ENCODE peak calls at places on chromosomes 11 and 22, in seven cellular contexts. M, F, H, I, T, D and U are unnamed samples.
A peak's percentile ranks its signal among the peaks of the same experiment; 100 is the strongest.

GRCh38 chr22:45170001-45170466 is 6.3 kb downstream of the NUP50 start:
- DNase-seq in M (no peak), F (no peak), H (no peak), I (no peak), T (no peak), D (peak; percentile 34), U (peak; percentile 14)

GRCh38 chr11:11442791-11443190 is 89.7 kb upstream of the CSNK2A3 start:
- DNase-seq in M (no peak), F (no peak), H (no peak), I (no peak), T (no peak), D (no peak), U (no peak)

GRCh38 chr11:113994077-113994954 is 19.4 kb downstream of the HTR3A start:
- DNase-seq in M (no peak), F (peak; percentile 20), H (no peak), I (no peak), T (peak; percentile 76), D (no peak), U (no peak)

GRCh38 chr11:6545917-6546605 is 49.0 kb downstream of the DNHD1 start:
- DNase-seq in M (no peak), F (no peak), H (peak; percentile 68), I (peak; percentile 37), T (no peak), D (no peak), U (no peak)

GRCh38 chr11:102831128-102831708 is 12.2 kb downstream of the MMP3 start:
- DNase-seq in M (no peak), F (no peak), H (peak; percentile 43), I (peak; percentile 84), T (peak; percentile 69), D (no peak), U (peak; percentile 55)

GRCh38 chr11:76151561-76152085 is 54.7 kb downstream of the WNT11 start:
- DNase-seq in M (no peak), F (no peak), H (no peak), I (peak; percentile 56), T (no peak), D (no peak), U (no peak)

GRCh38 chr11:70745936-70746335 is 347.6 kb downstream of the CTTN start:
- DNase-seq in M (no peak), F (no peak), H (no peak), I (no peak), T (no peak), D (no peak), U (no peak)

GRCh38 chr11:9982796-9983579 is 311.0 kb downstream of the SBF2 start:
- DNase-seq in M (no peak), F (no peak), H (no peak), I (no peak), T (peak; percentile 32), D (peak; percentile 44), U (peak; percentile 19)

GRCh38 chr11:15819679-15820286 is 536.6 kb downstream of the SOX6 start:
- DNase-seq in M (no peak), F (no peak), H (peak; percentile 66), I (peak; percentile 87), T (peak; percentile 74), D (no peak), U (peak; percentile 53)

GRCh38 chr11:44290206-44290605 is 19.7 kb downstream of the ALX4 start:
- DNase-seq in M (no peak), F (no peak), H (no peak), I (no peak), T (no peak), D (no peak), U (no peak)

GRCh38 chr11:116108161-116108560 is 603.9 kb upstream of the CADM1 start:
- DNase-seq in M (no peak), F (no peak), H (no peak), I (no peak), T (no peak), D (peak; percentile 2), U (no peak)

GRCh38 chr22:36375071-36375980 is 12.4 kb downstream of the MYH9 start:
- DNase-seq in M (no peak), F (no peak), H (no peak), I (no peak), T (no peak), D (no peak), U (no peak)
- H3K4me3 ChIP-seq in M (no peak overlapping the region), F (peak overlapping the region; percentile 23), H (no peak overlapping the region), I (no peak overlapping the region), T (no peak overlapping the region), D (peak overlapping the region; percentile 13), U (no peak overlapping the region)

DNA sequence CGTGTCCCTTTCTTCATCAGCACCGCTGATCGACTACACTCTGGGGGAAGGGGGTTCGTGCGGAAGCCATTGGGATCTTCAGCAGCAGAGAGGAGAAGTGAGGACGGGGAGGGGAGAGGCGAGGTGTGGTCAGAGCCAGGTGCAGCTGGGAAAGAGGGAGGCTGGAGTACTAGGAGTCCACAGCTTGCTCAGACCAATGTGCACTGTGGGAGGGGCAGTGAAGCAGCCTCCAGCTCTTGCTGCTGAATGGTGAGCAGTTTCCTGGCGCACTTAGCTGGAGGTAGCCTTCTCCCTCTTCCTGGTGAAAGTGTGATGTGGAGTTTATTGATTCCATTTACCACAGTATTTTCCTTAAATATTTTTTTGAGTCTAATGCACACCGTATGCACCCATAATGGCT is 99.0 kb upstream of the NECTIN1 start:
- DNase-seq in M (no peak), F (no peak), H (no peak), I (peak; percentile 71), T (no peak), D (no peak), U (no peak)
- TF ChIP-seq CTCF in M (no peak), F (no peak), H (no peak), I (no peak), T (no peak), D (no peak), U (no peak)

DNA sequence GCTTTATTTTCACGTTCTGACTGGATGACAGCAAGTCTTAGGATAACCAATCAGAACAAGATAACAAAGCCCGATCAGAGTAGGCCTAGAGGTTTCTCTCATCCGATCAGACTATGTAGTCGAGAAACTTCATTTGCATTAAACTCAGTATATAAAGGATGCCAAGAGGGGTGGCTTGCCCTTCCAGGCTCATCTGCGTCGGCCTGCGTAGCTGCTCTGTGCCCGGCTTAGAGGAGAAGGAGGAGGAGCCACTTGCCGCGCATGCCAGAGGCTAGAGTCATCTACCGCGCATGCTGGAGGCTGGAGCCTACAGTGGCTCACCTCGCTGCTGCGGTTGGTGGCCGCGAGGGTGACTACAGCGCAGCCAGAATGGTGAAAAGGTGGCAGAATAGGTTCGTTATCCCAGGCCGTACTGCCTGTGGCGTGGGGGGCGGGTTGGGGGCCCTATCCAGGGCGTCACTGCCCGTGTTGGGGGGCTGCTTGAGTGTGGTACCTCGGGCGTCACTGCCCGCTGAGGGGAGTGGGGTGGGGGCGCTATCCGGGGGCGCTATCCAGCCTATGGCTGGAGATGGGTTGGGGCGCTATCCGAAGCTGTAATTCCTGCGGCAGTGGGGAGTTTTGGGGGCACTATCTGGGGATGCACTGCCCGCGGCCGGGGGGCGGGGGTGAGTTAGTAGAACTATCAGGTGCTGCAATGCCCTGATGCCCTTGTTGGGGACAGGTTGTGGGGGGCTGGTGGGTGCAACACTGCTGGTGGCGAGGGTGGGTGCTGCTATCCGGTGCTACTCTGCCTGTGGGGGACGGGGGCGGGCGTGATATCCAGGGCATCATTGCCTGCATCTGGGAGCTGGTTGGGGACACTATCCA is at the start of gene RFPL2:
- DNase-seq in M (no peak), F (no peak), H (peak; percentile 29), I (peak; percentile 64), T (peak; percentile 94), D (peak; percentile 9), U (peak; percentile 9)
- H3K4me3 ChIP-seq in M (no peak within 1 kb of the TSS), F (peak within 1 kb of the TSS; percentile 33), H (no peak within 1 kb of the TSS), I (peak within 1 kb of the TSS; percentile 44), T (peak within 1 kb of the TSS; percentile 54), D (no peak within 1 kb of the TSS), U (no peak within 1 kb of the TSS)

GRCh38 chr22:48488149-48488551 is 1339.5 kb downstream of the BRD1 start:
- DNase-seq in M (no peak), F (no peak), H (no peak), I (no peak), T (peak; percentile 40), D (peak; percentile 5), U (no peak)
- TF ChIP-seq CTCF in M (no peak), F (no peak), H (no peak), I (no peak), T (peak; percentile 49), D (peak; percentile 9), U (no peak)

GRCh38 chr11:67616431-67617242 is 9.9 kb downstream of the NDUFV1 start:
- DNase-seq in M (no peak), F (no peak), H (no peak), I (no peak), T (no peak), D (no peak), U (no peak)

GRCh38 chr11:67615455-67616430 is 9.0 kb downstream of the NDUFV1 start:
- DNase-seq in M (peak; percentile 93), F (no peak), H (peak; percentile 47), I (peak; percentile 74), T (peak; percentile 54), D (no peak), U (no peak)

GRCh38 chr11:67613960-67614715 is 7.4 kb downstream of the NDUFV1 start:
- DNase-seq in M (peak; percentile 94), F (peak; percentile 72), H (peak; percentile 62), I (peak; percentile 73), T (peak; percentile 87), D (no peak), U (peak; percentile 31)

GRCh38 chr11:67613313-67613959 is 6.7 kb downstream of the NDUFV1 start:
- DNase-seq in M (no peak), F (no peak), H (no peak), I (no peak), T (no peak), D (no peak), U (no peak)

GRCh38 chr11:67614730-67615454 is 8.2 kb downstream of the NDUFV1 start:
- DNase-seq in M (peak; percentile 93), F (no peak), H (no peak), I (no peak), T (no peak), D (no peak), U (no peak)
- H3K4me3 ChIP-seq in M (no peak overlapping the region), F (peak overlapping the region; percentile 61), H (no peak overlapping the region), I (no peak overlapping the region), T (no peak overlapping the region), D (no peak overlapping the region), U (no peak overlapping the region)

DNA sequence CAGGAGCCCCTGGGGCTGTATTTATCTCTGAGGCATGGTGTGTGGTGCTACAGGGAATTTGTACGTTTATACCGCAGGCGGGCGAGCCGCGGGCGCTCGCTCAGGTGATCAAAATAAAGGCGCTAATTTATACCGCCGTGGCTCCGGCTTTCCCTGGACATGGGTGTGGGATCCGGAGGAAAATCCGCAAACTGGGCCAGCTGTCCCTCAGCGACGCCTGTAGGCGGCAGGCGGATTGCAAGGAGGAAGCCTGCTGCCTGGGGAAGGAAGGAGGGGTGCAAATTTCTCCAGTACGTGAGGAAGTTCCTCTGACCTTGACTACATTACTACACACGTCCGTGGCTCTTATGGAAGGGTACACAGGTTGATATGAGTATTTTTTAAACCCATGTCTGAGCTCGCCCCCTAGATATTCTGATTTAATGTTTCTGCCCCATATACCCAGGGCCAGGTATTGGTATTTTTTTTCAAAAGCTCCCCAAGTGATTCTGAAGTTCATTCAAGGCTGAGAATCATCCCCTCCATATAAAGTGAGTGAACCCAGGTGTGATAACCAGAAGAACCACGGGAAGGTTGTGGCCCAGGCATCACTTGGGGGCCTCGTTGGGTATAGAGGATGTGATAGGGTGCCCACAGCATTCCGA is 2.8 kb downstream of the MYOD1 start:
- DNase-seq in M (no peak), F (no peak), H (no peak), I (no peak), T (peak; percentile 70), D (no peak), U (peak; percentile 28)
- TF ChIP-seq CTCF in M (no peak), F (no peak), H (peak; percentile 57), I (no peak), T (peak; percentile 62), D (peak; percentile 33), U (peak; percentile 58)